ENCODE peak calls at places on chromosome 14, in four cellular contexts. G is stimulated activated naive CD4-positive, alpha-beta T cell; W is non-pigmented ciliary epithelial cell; R is epithelial cell of esophagus. M is an unnamed sample.

GRCh38 chr14:23579739-23580138 is 1.1 kb upstream of the JPH4 start:
- DNase-seq in G (no peak), W (no peak), R (no peak), M (no peak)

GRCh38 chr14:59186316-59186715 is 2.2 kb upstream of the DAAM1 start:
- DNase-seq in G (no peak), W (no peak), R (no peak), M (no peak)

GRCh38 chr14:105124837-105125222 is 43.7 kb downstream of the JAG2 start:
- DNase-seq in G (no peak), W (no peak), R (no peak), M (no peak)

GRCh38 chr14:61438860-61439765 is 117.7 kb downstream of the PRKCH start:
- DNase-seq in G (peak), W (no peak), R (peak), M (peak)

GRCh38 chr14:92687681-92688433 is 60.6 kb downstream of the LGMN start:
- DNase-seq in G (no peak), W (no peak), R (peak), M (peak)

GRCh38 chr14:65095633-65096205 is 6.6 kb downstream of the MAX start:
- DNase-seq in G (no peak), W (peak), R (no peak), M (no peak)

GRCh38 chr14:101708853-101709532 is 52.5 kb upstream of the PPP2R5C start:
- DNase-seq in G (no peak), W (no peak), R (no peak), M (no peak)

GRCh38 chr14:97155320-97155719 is 358.1 kb downstream of the VRK1 start:
- DNase-seq in G (no peak), W (no peak), R (no peak), M (no peak)

GRCh38 chr14:60116181-60116580 is 24.5 kb downstream of the PCNX4 start:
- DNase-seq in G (no peak), W (no peak), R (peak), M (no peak)